ENCODE peak calls at places on chromosomes 12 and 14, in six cellular contexts. One of them, this sample, is unnamed.

GRCh38 chr12:124904306-124905098 is 9.9 kb downstream of the UBC start:
- DNase-seq in sigmoid colon: peak; percentile 96
- DNase-seq in heart right ventricle: peak; percentile 79
- DNase-seq in left ventricle myocardium inferior: peak; percentile 83
- DNase-seq in ascending aorta: peak; percentile 68
- DNase-seq in fibroblast of lung: peak; percentile 92
- DNase-seq in this sample: peak; percentile 96

GRCh38 chr12:71438670-71439361 is 782 bp upstream of the LGR5 start:
- DNase-seq in sigmoid colon: no peak
- DNase-seq in heart right ventricle: no peak
- DNase-seq in left ventricle myocardium inferior: no peak
- DNase-seq in ascending aorta: no peak
- DNase-seq in fibroblast of lung: peak; percentile 19
- DNase-seq in this sample: no peak

GRCh38 chr14:34348592-34348991 is 113.4 kb downstream of the SPTSSA start:
- DNase-seq in sigmoid colon: no peak
- DNase-seq in heart right ventricle: no peak
- DNase-seq in left ventricle myocardium inferior: no peak
- DNase-seq in ascending aorta: no peak
- DNase-seq in fibroblast of lung: no peak
- DNase-seq in this sample: no peak

GRCh38 chr12:30930238-30931010 is 3.9 kb downstream of the TSPAN11 start:
- DNase-seq in sigmoid colon: no peak
- DNase-seq in heart right ventricle: no peak
- DNase-seq in left ventricle myocardium inferior: no peak
- DNase-seq in ascending aorta: no peak
- DNase-seq in fibroblast of lung: no peak
- DNase-seq in this sample: no peak

GRCh38 chr14:92366237-92366636 is 43.3 kb downstream of the SLC24A4 start:
- DNase-seq in sigmoid colon: no peak
- DNase-seq in heart right ventricle: no peak
- DNase-seq in left ventricle myocardium inferior: no peak
- DNase-seq in ascending aorta: no peak
- DNase-seq in fibroblast of lung: no peak
- DNase-seq in this sample: no peak

GRCh38 chr12:3533703-3534386 is 42.8 kb downstream of the PRMT8 start:
- DNase-seq in sigmoid colon: peak; percentile 75
- DNase-seq in heart right ventricle: peak; percentile 36
- DNase-seq in left ventricle myocardium inferior: peak; percentile 59
- DNase-seq in ascending aorta: no peak
- DNase-seq in fibroblast of lung: no peak
- DNase-seq in this sample: no peak

GRCh38 chr12:57135487-57135886 is 7.2 kb downstream of the LRP1 start:
- DNase-seq in sigmoid colon: peak; percentile 73
- DNase-seq in heart right ventricle: peak; percentile 63
- DNase-seq in left ventricle myocardium inferior: peak; percentile 74
- DNase-seq in ascending aorta: no peak
- DNase-seq in fibroblast of lung: peak; percentile 42
- DNase-seq in this sample: no peak

GRCh38 chr12:80187660-80188090 is 88.3 kb downstream of the OTOGL start:
- DNase-seq in sigmoid colon: no peak
- DNase-seq in heart right ventricle: peak; percentile 12
- DNase-seq in left ventricle myocardium inferior: peak; percentile 44
- DNase-seq in ascending aorta: no peak
- DNase-seq in fibroblast of lung: peak; percentile 67
- DNase-seq in this sample: no peak

GRCh38 chr14:101851716-101852395 is 90.3 kb downstream of the PPP2R5C start:
- DNase-seq in sigmoid colon: no peak
- DNase-seq in heart right ventricle: no peak
- DNase-seq in left ventricle myocardium inferior: no peak
- DNase-seq in ascending aorta: no peak
- DNase-seq in fibroblast of lung: no peak
- DNase-seq in this sample: no peak

GRCh38 chr12:104605685-104606084 is 148.9 kb downstream of the CHST11 start:
- DNase-seq in sigmoid colon: peak; percentile 83
- DNase-seq in heart right ventricle: peak; percentile 48
- DNase-seq in left ventricle myocardium inferior: peak; percentile 59
- DNase-seq in ascending aorta: peak; percentile 64
- DNase-seq in fibroblast of lung: peak; percentile 36
- DNase-seq in this sample: peak; percentile 91

GRCh38 chr14:64963611-64964010 is 8.5 kb downstream of the RAB15 start:
- DNase-seq in sigmoid colon: no peak
- DNase-seq in heart right ventricle: no peak
- DNase-seq in left ventricle myocardium inferior: no peak
- DNase-seq in ascending aorta: no peak
- DNase-seq in fibroblast of lung: no peak
- DNase-seq in this sample: no peak

GRCh38 chr14:69643430-69644200 is 32.2 kb downstream of the SUSD6 start:
- DNase-seq in sigmoid colon: peak; percentile 79
- DNase-seq in heart right ventricle: no peak
- DNase-seq in left ventricle myocardium inferior: no peak
- DNase-seq in ascending aorta: peak; percentile 28
- DNase-seq in fibroblast of lung: peak; percentile 83
- DNase-seq in this sample: no peak

GRCh38 chr12:5171701-5172100 is 128.0 kb downstream of the KCNA5 start:
- DNase-seq in sigmoid colon: no peak
- DNase-seq in heart right ventricle: no peak
- DNase-seq in left ventricle myocardium inferior: no peak
- DNase-seq in ascending aorta: no peak
- DNase-seq in fibroblast of lung: peak; percentile 56
- DNase-seq in this sample: no peak

GRCh38 chr14:75315143-75315542 is 36.5 kb downstream of the FOS start:
- DNase-seq in sigmoid colon: peak; percentile 68
- DNase-seq in heart right ventricle: no peak
- DNase-seq in left ventricle myocardium inferior: no peak
- DNase-seq in ascending aorta: no peak
- DNase-seq in fibroblast of lung: peak; percentile 74
- DNase-seq in this sample: no peak

GRCh38 chr12:291153-291723 is 28.6 kb upstream of the SLC6A13 start:
- DNase-seq in sigmoid colon: no peak
- DNase-seq in heart right ventricle: no peak
- DNase-seq in left ventricle myocardium inferior: no peak
- DNase-seq in ascending aorta: no peak
- DNase-seq in fibroblast of lung: no peak
- DNase-seq in this sample: no peak

GRCh38 chr14:88553886-88554457 is 835 bp downstream of the PTPN21 start:
- DNase-seq in sigmoid colon: no peak
- DNase-seq in heart right ventricle: no peak
- DNase-seq in left ventricle myocardium inferior: no peak
- DNase-seq in ascending aorta: no peak
- DNase-seq in fibroblast of lung: peak; percentile 32
- DNase-seq in this sample: no peak

GRCh38 chr12:64736771-64737170 is 22.4 kb downstream of the GNS start:
- DNase-seq in sigmoid colon: no peak
- DNase-seq in heart right ventricle: no peak
- DNase-seq in left ventricle myocardium inferior: no peak
- DNase-seq in ascending aorta: no peak
- DNase-seq in fibroblast of lung: no peak
- DNase-seq in this sample: no peak

GRCh38 chr12:64737539-64737938 is 21.7 kb downstream of the GNS start:
- DNase-seq in sigmoid colon: no peak
- DNase-seq in heart right ventricle: no peak
- DNase-seq in left ventricle myocardium inferior: no peak
- DNase-seq in ascending aorta: no peak
- DNase-seq in fibroblast of lung: no peak
- DNase-seq in this sample: no peak

GRCh38 chr12:64735447-64735846 is 23.8 kb downstream of the GNS start:
- DNase-seq in sigmoid colon: no peak
- DNase-seq in heart right ventricle: no peak
- DNase-seq in left ventricle myocardium inferior: no peak
- DNase-seq in ascending aorta: no peak
- DNase-seq in fibroblast of lung: no peak
- DNase-seq in this sample: no peak

GRCh38 chr12:64742371-64742770 is 16.8 kb downstream of the GNS start:
- DNase-seq in sigmoid colon: no peak
- DNase-seq in heart right ventricle: no peak
- DNase-seq in left ventricle myocardium inferior: no peak
- DNase-seq in ascending aorta: no peak
- DNase-seq in fibroblast of lung: no peak
- DNase-seq in this sample: no peak

GRCh38 chr12:64739778-64740177 is 19.4 kb downstream of the GNS start:
- DNase-seq in sigmoid colon: no peak
- DNase-seq in heart right ventricle: no peak
- DNase-seq in left ventricle myocardium inferior: no peak
- DNase-seq in ascending aorta: no peak
- DNase-seq in fibroblast of lung: peak; percentile 15
- DNase-seq in this sample: no peak
- H3K36me3 ChIP-seq in sigmoid colon: peaks cover 35% of the 10 kb centered on the region
- H3K36me3 ChIP-seq in heart right ventricle: peaks cover 98% of the 10 kb centered on the region
- H3K36me3 ChIP-seq in left ventricle myocardium inferior: peaks cover 96% of the 10 kb centered on the region
- H3K36me3 ChIP-seq in ascending aorta: peaks cover 38% of the 10 kb centered on the region
- H3K36me3 ChIP-seq in fibroblast of lung: peaks cover 9% of the 10 kb centered on the region
- H3K36me3 ChIP-seq in this sample: peaks cover 87% of the 10 kb centered on the region

GRCh38 chr14:103134405-103134804 is 11.1 kb downstream of the TNFAIP2 start:
- DNase-seq in sigmoid colon: no peak
- DNase-seq in heart right ventricle: no peak
- DNase-seq in left ventricle myocardium inferior: no peak
- DNase-seq in ascending aorta: no peak
- DNase-seq in fibroblast of lung: no peak
- DNase-seq in this sample: no peak
- H3K4me1 ChIP-seq in sigmoid colon: peaks cover 73% of the 10 kb centered on the region
- H3K4me1 ChIP-seq in heart right ventricle: peaks cover 16% of the 10 kb centered on the region
- H3K4me1 ChIP-seq in left ventricle myocardium inferior: peaks cover 67% of the 10 kb centered on the region
- H3K4me1 ChIP-seq in ascending aorta: no peaks in the 10 kb centered on the region
- H3K4me1 ChIP-seq in fibroblast of lung: peaks cover 9% of the 10 kb centered on the region
- H3K4me1 ChIP-seq in this sample: no peaks in the 10 kb centered on the region

GRCh38 chr14:76954791-76955190 is 73.7 kb downstream of the IRF2BPL start:
- DNase-seq in sigmoid colon: no peak
- DNase-seq in heart right ventricle: no peak
- DNase-seq in left ventricle myocardium inferior: no peak
- DNase-seq in ascending aorta: no peak
- DNase-seq in fibroblast of lung: no peak
- DNase-seq in this sample: no peak

GRCh38 chr14:76958020-76958965 is 70.2 kb downstream of the IRF2BPL start:
- DNase-seq in sigmoid colon: no peak
- DNase-seq in heart right ventricle: no peak
- DNase-seq in left ventricle myocardium inferior: no peak
- DNase-seq in ascending aorta: no peak
- DNase-seq in fibroblast of lung: no peak
- DNase-seq in this sample: no peak

GRCh38 chr14:76955575-76956252 is 72.8 kb downstream of the IRF2BPL start:
- DNase-seq in sigmoid colon: no peak
- DNase-seq in heart right ventricle: no peak
- DNase-seq in left ventricle myocardium inferior: no peak
- DNase-seq in ascending aorta: no peak
- DNase-seq in fibroblast of lung: peak; percentile 49
- DNase-seq in this sample: no peak

GRCh38 chr14:76957224-76957881 is 71.2 kb downstream of the IRF2BPL start:
- DNase-seq in sigmoid colon: no peak
- DNase-seq in heart right ventricle: no peak
- DNase-seq in left ventricle myocardium inferior: no peak
- DNase-seq in ascending aorta: no peak
- DNase-seq in fibroblast of lung: no peak
- DNase-seq in this sample: no peak

DNA sequence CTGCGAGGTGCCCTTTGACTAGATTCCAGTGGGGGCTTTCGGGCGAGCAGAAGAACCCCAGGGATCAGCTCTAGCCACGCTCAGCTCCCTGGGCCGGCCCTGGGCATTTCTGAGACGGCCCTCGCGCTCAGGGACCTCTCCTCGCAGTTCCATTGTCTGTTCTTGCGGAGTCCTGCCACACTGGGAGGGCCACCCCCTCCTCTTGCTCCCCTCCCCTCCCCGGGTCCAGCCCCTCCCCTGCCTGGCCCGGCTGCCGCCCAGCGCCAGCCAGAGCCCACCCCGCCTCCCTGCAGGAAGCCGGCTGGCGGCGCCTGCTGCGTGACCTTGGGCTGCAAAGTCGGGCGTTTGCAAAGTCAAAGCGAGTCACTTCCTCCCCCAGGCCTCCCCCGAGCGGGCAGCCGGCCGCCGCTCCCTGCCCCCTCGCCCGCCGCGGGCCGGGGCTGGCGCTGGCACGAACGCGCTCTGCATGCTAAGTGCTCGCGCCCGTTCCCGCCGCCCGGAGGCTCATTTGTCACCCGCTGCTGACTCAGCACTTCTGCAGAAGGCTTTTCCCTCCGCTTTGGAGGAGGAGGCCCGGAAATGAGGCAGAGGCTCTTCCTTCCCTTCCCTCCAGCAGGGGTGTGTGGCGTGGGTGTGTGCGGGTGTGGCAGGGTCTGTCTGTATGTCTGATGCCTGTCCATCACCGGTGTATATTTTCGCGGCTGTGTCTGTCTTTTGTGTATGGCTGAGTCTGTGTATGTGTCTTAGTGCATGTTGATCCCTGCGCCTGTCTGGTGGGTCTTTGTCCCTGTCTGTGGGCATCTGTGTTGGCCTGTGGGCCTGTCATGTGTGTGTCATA is 72.0 kb downstream of the IRF2BPL start:
- DNase-seq in sigmoid colon: peak; percentile 95
- DNase-seq in heart right ventricle: peak; percentile 90
- DNase-seq in left ventricle myocardium inferior: peak; percentile 88
- DNase-seq in ascending aorta: peak; percentile 82
- DNase-seq in fibroblast of lung: peak; percentile 94
- DNase-seq in this sample: peak; percentile 97
- TF ChIP-seq CTCF in sigmoid colon: no peak
- TF ChIP-seq CTCF in heart right ventricle: no peak
- TF ChIP-seq CTCF in left ventricle myocardium inferior: peak; percentile 41
- TF ChIP-seq CTCF in ascending aorta: no peak
- TF ChIP-seq CTCF in fibroblast of lung: no peak
- TF ChIP-seq CTCF in this sample: peak; percentile 38

GRCh38 chr12:132003846-132004245 is 54.1 kb downstream of the EP400 start:
- DNase-seq in sigmoid colon: no peak
- DNase-seq in heart right ventricle: no peak
- DNase-seq in left ventricle myocardium inferior: no peak
- DNase-seq in ascending aorta: no peak
- DNase-seq in fibroblast of lung: peak; percentile 82
- DNase-seq in this sample: no peak
- H3K36me3 ChIP-seq in sigmoid colon: peaks cover 20% of the 10 kb centered on the region
- H3K36me3 ChIP-seq in heart right ventricle: peaks cover 93% of the 10 kb centered on the region
- H3K36me3 ChIP-seq in left ventricle myocardium inferior: peaks cover 50% of the 10 kb centered on the region
- H3K36me3 ChIP-seq in ascending aorta: peaks cover 24% of the 10 kb centered on the region
- H3K36me3 ChIP-seq in fibroblast of lung: no peaks in the 10 kb centered on the region
- H3K36me3 ChIP-seq in this sample: peaks cover 22% of the 10 kb centered on the region

DNA sequence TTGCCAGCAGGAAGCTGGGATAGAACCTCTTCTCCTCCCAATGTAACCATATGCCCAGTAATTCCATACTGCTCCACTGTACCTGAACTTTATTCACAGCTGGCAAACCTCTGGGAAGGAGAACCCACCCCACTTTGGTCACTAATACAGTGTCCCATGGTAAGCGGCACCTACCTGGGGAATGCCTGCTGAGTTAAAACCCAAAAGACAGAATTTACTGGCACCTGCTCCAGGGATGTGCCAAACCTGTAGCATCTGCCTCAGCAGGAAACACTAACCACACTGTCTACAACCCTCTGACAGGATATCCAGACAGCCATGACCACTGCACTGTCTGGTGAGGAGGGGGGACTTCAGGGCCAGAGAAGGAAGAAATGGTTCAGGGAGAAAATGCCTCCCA is 26.6 kb downstream of the DDX24 start:
- DNase-seq in sigmoid colon: no peak
- DNase-seq in heart right ventricle: no peak
- DNase-seq in left ventricle myocardium inferior: no peak
- DNase-seq in ascending aorta: no peak
- DNase-seq in fibroblast of lung: no peak
- DNase-seq in this sample: peak; percentile 17
- H3K4me1 ChIP-seq in sigmoid colon: peaks cover 18% of the 10 kb centered on the region
- H3K4me1 ChIP-seq in heart right ventricle: peaks cover 33% of the 10 kb centered on the region
- H3K4me1 ChIP-seq in left ventricle myocardium inferior: peaks cover 56% of the 10 kb centered on the region
- H3K4me1 ChIP-seq in ascending aorta: no peaks in the 10 kb centered on the region
- H3K4me1 ChIP-seq in fibroblast of lung: no peaks in the 10 kb centered on the region
- H3K4me1 ChIP-seq in this sample: no peaks in the 10 kb centered on the region

This sample was measured in tibial artery.